ENCODE peak calls at places on chromosomes 7 and 10, in four cellular contexts. W is GM12878, M is HepG2, J is H1. H is an unnamed sample.

GRCh38 chr7:101162551-101163280 is 2.7 kb downstream of the VGF start:
- DNase-seq in W (no peak), M (no peak), J (no peak), H (peak; percentile 61)

GRCh38 chr10:104040382-104040781 is 45.3 kb downstream of the COL17A1 start:
- DNase-seq in W (no peak), M (no peak), J (no peak), H (no peak)

GRCh38 chr10:21336476-21337170 is 188.9 kb downstream of the SKIDA1 start:
- DNase-seq in W (no peak), M (peak; percentile 92), J (peak; percentile 56), H (peak; percentile 29)

GRCh38 chr10:86257683-86258082 is 108.9 kb downstream of the GRID1 start:
- DNase-seq in W (no peak), M (no peak), J (no peak), H (no peak)

GRCh38 chr10:97103682-97104081 is 82.1 kb downstream of the SLIT1 start:
- DNase-seq in W (no peak), M (no peak), J (no peak), H (no peak)

GRCh38 chr10:86099542-86100334 is 266.9 kb downstream of the GRID1 start:
- DNase-seq in W (no peak), M (no peak), J (no peak), H (no peak)

GRCh38 chr7:151080091-151080521 is 503 bp downstream of the FASTK start:
- DNase-seq in W (no peak), M (no peak), J (no peak), H (no peak)

GRCh38 chr7:38413784-38414183 is 140.3 kb upstream of the TARP start:
- DNase-seq in W (no peak), M (no peak), J (no peak), H (no peak)

GRCh38 chr10:87882555-87883294 is 19.3 kb downstream of the PTEN start:
- DNase-seq in W (no peak), M (no peak), J (no peak), H (no peak)

GRCh38 chr7:158988302-158988862 is 132.0 kb downstream of the DYNC2I1 start:
- DNase-seq in W (no peak), M (no peak), J (no peak), H (no peak)

GRCh38 chr7:158991824-158992621 is 135.7 kb downstream of the DYNC2I1 start:
- DNase-seq in W (no peak), M (no peak), J (no peak), H (no peak)

GRCh38 chr7:158989006-158989405 is 132.6 kb downstream of the DYNC2I1 start:
- DNase-seq in W (no peak), M (no peak), J (no peak), H (no peak)

GRCh38 chr7:158985583-158985982 is 129.2 kb downstream of the DYNC2I1 start:
- DNase-seq in W (no peak), M (no peak), J (no peak), H (no peak)

DNA sequence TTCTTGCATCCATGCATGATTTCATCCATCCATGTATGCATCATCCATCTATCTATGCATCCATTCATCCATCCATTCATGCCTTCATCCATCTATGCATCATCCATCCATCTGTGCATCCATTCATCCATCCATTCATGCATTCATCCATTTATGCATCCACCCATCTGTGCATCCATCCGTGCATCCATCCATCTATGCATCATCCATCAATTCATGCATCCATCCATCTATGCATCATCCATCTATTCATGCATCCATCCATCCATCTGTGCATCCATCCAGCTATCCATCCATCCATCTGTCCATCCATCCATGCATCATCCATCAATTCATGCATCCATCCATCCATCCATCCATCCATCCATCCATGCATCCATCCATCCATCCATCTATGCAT is 131.3 kb downstream of the DYNC2I1 start:
- DNase-seq in W (no peak), M (no peak), J (no peak), H (no peak)
- TF ChIP-seq SP1 in W (no peak), M (no peak), J (no peak), H (no peak)

DNA sequence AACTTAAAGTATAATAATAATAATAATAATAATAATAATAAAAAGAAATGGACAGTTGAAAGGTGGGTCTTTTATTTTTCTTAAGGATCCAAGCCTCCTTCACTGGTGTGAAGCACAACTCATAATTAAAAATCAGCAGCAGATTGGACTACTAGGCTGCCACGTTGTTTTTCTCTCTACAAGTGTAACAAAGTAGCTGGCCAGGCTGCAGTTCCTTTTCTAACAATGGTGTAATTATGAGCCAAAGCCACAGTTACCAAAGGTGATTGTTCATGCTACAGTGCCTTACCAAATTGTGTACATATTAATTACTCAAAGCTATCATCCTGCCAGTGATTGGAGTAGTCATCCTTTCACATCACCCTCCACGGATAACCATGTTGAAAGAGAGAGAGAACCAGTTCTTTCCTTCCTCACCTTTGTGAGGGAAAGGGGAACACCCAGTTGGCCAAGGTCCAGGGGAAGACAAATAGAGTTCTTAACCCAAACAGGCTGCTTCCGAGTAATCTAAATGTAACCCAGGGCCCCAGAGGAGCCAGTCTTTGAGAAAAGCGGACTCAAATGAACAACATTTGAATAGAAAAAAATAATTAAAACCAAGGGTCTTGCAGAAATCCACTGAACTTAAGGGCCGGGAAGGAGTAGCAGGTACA is 86.3 kb upstream of the NPS start:
- DNase-seq in W (no peak), M (peak; percentile 4), J (no peak), H (no peak)
- TF ChIP-seq SUZ12 in W (no peak), M (no peak), J (no peak), H (no peak)

GRCh38 chr10:102413053-102413705 is 5.4 kb downstream of the PSD start:
- DNase-seq in W (no peak), M (no peak), J (no peak), H (no peak)
- TF ChIP-seq SP1 in W (no peak), M (no peak), J (no peak), H (no peak)

GRCh38 chr10:14876764-14877163 is 1.9 kb upstream of the SUV39H2 start:
- DNase-seq in W (no peak), M (no peak), J (no peak), H (no peak)

GRCh38 chr10:14873090-14873760 is 5.4 kb upstream of the SUV39H2 start:
- DNase-seq in W (no peak), M (no peak), J (no peak), H (no peak)

GRCh38 chr10:14878266-14879054 is at the start of gene SUV39H2:
- DNase-seq in W (peak; percentile 64), M (peak; percentile 87), J (peak; percentile 87), H (peak; percentile 97)

GRCh38 chr10:14879055-14879800 is 562 bp downstream of the SUV39H2 start:
- DNase-seq in W (no peak), M (peak; percentile 9), J (no peak), H (no peak)

DNA sequence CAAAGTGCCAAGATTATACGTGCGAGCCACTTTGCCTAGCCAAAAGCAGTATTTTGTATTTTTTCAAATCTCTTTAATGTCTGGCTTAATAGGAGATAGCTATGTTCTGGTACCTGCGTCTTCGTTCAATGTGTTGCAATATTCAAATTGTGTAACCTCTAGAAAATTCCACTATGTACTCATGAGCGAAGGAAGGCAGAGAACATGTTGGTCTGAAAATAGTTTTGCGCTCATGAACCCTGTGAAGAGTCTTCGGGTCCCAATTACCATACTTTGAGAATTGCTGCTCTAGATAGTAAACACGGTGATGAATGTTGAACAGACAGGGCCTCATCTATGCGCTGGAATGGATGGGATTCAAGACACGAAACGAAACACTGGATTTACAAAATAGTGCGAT is 2.7 kb upstream of the SUV39H2 start:
- DNase-seq in W (no peak), M (no peak), J (no peak), H (no peak)
- TF ChIP-seq SUZ12 in W (no peak), M (no peak), J (no peak), H (no peak)

GRCh38 chr10:116692225-116692624 is 50.1 kb downstream of the HSPA12A start:
- DNase-seq in W (no peak), M (no peak), J (no peak), H (no peak)

GRCh38 chr10:116691544-116692126 is 50.7 kb downstream of the HSPA12A start:
- DNase-seq in W (no peak), M (no peak), J (no peak), H (no peak)

GRCh38 chr10:116696919-116697318 is 45.4 kb downstream of the HSPA12A start:
- DNase-seq in W (no peak), M (no peak), J (no peak), H (no peak)

GRCh38 chr10:116694927-116695268 is 47.5 kb downstream of the HSPA12A start:
- DNase-seq in W (no peak), M (no peak), J (no peak), H (no peak)

GRCh38 chr10:116694253-116694926 is 48.0 kb downstream of the HSPA12A start:
- DNase-seq in W (no peak), M (peak; percentile 74), J (no peak), H (no peak)
- TF ChIP-seq SP1 in W (no peak), M (peak; percentile 46), J (peak; percentile 31), H (no peak)

GRCh38 chr7:133255461-133255860 is 2.6 kb downstream of the EXOC4 start:
- DNase-seq in W (no peak), M (no peak), J (no peak), H (no peak)
- TF ChIP-seq SUZ12 in W (no peak), M (no peak), J (no peak), H (no peak)

DNA sequence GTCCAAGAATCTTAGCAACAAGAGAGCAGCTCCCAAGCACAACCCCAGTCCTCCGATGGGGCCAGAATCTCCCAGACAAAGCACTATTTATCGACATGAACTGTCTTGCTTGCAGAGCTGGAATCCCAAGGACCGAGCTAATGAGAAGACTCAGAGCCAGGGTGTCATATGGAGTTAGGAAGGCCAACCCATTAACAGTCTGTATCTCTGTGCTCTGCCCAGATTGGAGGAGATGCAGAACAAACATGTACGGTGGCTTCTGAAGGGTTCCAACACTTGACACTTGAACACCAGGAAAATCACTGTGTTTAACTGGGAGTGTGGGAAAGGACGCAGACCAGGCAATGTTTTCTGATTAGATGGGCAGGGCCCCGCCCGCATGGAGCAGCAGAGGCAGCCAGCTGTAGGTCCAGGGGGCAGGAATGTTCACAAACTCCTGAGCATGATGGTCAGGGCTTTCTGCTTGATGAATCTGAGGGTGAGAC is 35.4 kb downstream of the PPP1R3C start:
- DNase-seq in W (no peak), M (peak; percentile 60), J (no peak), H (no peak)
- TF ChIP-seq SP1 in W (no peak), M (no peak), J (no peak), H (no peak)